ENCODE peak calls at places on chromosomes 4 and X, in eight cellular contexts. F is GM06990, D is PC-9, S is PC-3, B is fibroblast of mammary gland, V is neural progenitor cell, J is astrocyte of the spinal cord, Y is esophagus squamous epithelium. H is an unnamed sample.

GRCh38 chrX:150773634-150774033 is 80.4 kb downstream of the MTMR1 start:
- DNase-seq in S (no peak), V (no peak), B (peak), Y (no peak), J (no peak), F (no peak), D (no peak), H (no peak)

GRCh38 chrX:79524642-79525041 is 157.5 kb upstream of the ITM2A start:
- DNase-seq in Y (no peak), F (no peak), S (peak), D (no peak), J (no peak), V (peak), B (no peak), H (no peak)

GRCh38 chr4:141375855-141376254 is 155.2 kb downstream of the ZNF330 start:
- DNase-seq in S (peak), D (peak), V (peak), Y (no peak), B (peak), F (no peak), J (peak), H (peak)

GRCh38 chr4:10733016-10733415 is 48.4 kb upstream of the CLNK start:
- DNase-seq in F (peak), D (no peak), V (no peak), J (no peak), B (no peak), Y (no peak), S (no peak), H (no peak)

GRCh38 chr4:113880240-113881028 is 99.0 kb downstream of the ARSJ start:
- DNase-seq in B (no peak), S (no peak), Y (no peak), F (no peak), J (no peak), V (no peak), D (no peak), H (no peak)

GRCh38 chrX:56802921-56803848 is 74.1 kb downstream of the NBDY start:
- DNase-seq in F (peak), D (no peak), S (peak), B (peak), Y (no peak), V (peak), J (peak), H (peak)

GRCh38 chr4:104979083-104979760 is 167.5 kb upstream of the TET2 start:
- DNase-seq in F (no peak), D (no peak), B (no peak), V (no peak), S (no peak), Y (no peak), J (no peak), H (no peak)

GRCh38 chrX:130174051-130174704 is 2.4 kb downstream of the RAB33A start:
- DNase-seq in V (no peak), D (peak), S (peak), B (peak), F (no peak), J (peak), Y (no peak), H (no peak)

GRCh38 chr4:108556588-108557200 is 63.7 kb upstream of the RPL34 start:
- DNase-seq in V (no peak), S (no peak), J (no peak), B (no peak), Y (no peak), D (no peak), F (no peak), H (no peak)

GRCh38 chrX:140712413-140713173 is 3.0 kb downstream of the LINC00632 start:
- DNase-seq in D (no peak), B (no peak), F (peak), Y (no peak), V (peak), S (peak), J (peak), H (peak)

GRCh38 chr4:38313999-38314561 is 349.9 kb upstream of the KLF3 start:
- DNase-seq in V (no peak), Y (no peak), D (no peak), F (no peak), J (peak), B (peak), S (peak), H (no peak)

GRCh38 chr4:41747230-41748055 is 1.1 kb downstream of the PHOX2B start:
- DNase-seq in B (no peak), Y (no peak), V (peak), J (no peak), D (no peak), S (no peak), F (no peak), H (no peak)

GRCh38 chrX:43000121-43000520 is 222.2 kb upstream of the PPP1R2C start:
- DNase-seq in D (no peak), J (no peak), S (no peak), Y (no peak), F (no peak), B (no peak), V (no peak), H (no peak)

GRCh38 chr4:2935762-2936743 is 27.2 kb downstream of the NOP14 start:
- DNase-seq in D (peak), S (peak), F (peak), V (peak), B (peak), Y (no peak), J (peak), H (no peak)

GRCh38 chr4:73617256-73617655 is 3.0 kb downstream of the RASSF6 start:
- DNase-seq in F (no peak), J (no peak), S (peak), B (no peak), Y (no peak), V (no peak), D (no peak), H (no peak)

GRCh38 chr4:73615613-73616012 is 4.6 kb downstream of the RASSF6 start:
- DNase-seq in Y (no peak), F (no peak), J (no peak), D (no peak), B (no peak), V (peak), S (no peak), H (no peak)

GRCh38 chr4:73621357-73621756 is 1.1 kb upstream of the RASSF6 start:
- DNase-seq in J (no peak), Y (no peak), B (no peak), D (no peak), S (peak), V (no peak), F (no peak), H (no peak)

GRCh38 chr4:73619351-73619750 is 885 bp downstream of the RASSF6 start:
- DNase-seq in Y (no peak), F (no peak), V (no peak), B (no peak), D (no peak), J (no peak), S (no peak), H (no peak)

GRCh38 chr4:73620115-73620792 is at the start of gene RASSF6:
- DNase-seq in S (peak), V (peak), Y (no peak), F (peak), D (peak), B (no peak), J (no peak), H (no peak)
- H3K4me3 ChIP-seq in S (peak), V (peak), Y (peak), F (peak), D (peak), B (no peak), J (peak), H (peak)

GRCh38 chr4:6676722-6677558 is 16.7 kb upstream of the S100P start:
- DNase-seq in V (no peak), J (no peak), B (no peak), S (no peak), D (no peak), Y (no peak), F (no peak), H (no peak)
- H3K4me3 ChIP-seq in V (no peak), J (no peak), B (no peak), S (peak), D (peak), Y (no peak), F (no peak), H (no peak)

DNA sequence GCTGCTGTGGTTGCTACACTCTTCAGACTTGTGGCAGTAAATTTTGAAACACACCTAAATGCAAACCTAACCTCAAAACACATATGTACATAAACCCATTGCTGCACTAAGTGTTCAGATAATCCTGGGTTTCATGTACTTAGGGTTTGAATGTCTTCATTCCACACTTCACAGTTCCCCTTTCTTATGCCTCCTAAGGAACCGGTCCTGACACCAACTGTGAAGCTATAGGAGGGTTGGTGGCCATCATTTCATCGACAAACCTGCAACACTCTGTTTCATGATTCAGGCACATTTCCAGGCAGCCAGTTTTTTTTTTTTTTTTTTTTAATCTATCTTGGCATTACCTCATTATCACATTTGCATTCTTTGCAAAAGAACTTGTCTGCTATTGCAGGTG is 3.2 kb downstream of the STOX2 start:
- DNase-seq in B (no peak), S (no peak), J (no peak), Y (no peak), V (peak), F (no peak), D (no peak), H (no peak)
- H3K4me3 ChIP-seq in B (no peak), S (no peak), J (no peak), Y (no peak), V (peak), F (no peak), D (no peak), H (no peak)

GRCh38 chrX:73214366-73215094 is at the start of gene NAP1L2:
- DNase-seq in V (peak), F (peak), D (no peak), B (peak), S (peak), J (peak), Y (no peak), H (peak)
- H3K4me3 ChIP-seq in V (peak), F (peak), D (peak), B (peak), S (peak), J (peak), Y (peak), H (peak)

GRCh38 chrX:3136161-3136961 is 95.1 kb downstream of the ARSF start:
- DNase-seq in D (no peak), B (no peak), F (no peak), Y (no peak), S (no peak), J (no peak), V (peak), H (no peak)
- H3K4me3 ChIP-seq in D (no peak), B (no peak), F (no peak), Y (no peak), S (no peak), J (no peak), V (no peak), H (no peak)

DNA sequence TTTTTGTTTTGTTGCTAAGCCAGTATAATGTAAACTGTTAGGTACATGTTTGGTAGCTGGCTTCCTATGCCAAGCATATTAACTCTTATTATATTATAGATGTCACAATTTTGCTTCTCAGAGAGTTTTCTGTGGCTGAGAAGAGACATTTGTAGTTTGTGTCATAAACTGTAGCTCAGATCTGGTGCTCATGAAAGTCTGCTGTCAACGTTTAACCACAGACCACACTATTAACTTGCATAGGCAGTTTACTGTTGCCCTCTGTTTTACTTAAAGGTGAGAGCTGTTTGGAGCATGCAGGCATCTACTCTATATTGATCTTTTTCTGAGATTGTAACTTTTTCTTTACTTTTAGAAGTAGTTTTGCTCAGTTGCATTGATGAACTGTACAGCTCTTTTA is 166.8 kb downstream of the TLL1 start:
- DNase-seq in V (no peak), S (no peak), J (no peak), B (no peak), F (no peak), Y (no peak), D (no peak), H (no peak)
- H3K4me3 ChIP-seq in V (no peak), S (no peak), J (no peak), B (no peak), F (no peak), Y (no peak), D (no peak), H (no peak)

DNA sequence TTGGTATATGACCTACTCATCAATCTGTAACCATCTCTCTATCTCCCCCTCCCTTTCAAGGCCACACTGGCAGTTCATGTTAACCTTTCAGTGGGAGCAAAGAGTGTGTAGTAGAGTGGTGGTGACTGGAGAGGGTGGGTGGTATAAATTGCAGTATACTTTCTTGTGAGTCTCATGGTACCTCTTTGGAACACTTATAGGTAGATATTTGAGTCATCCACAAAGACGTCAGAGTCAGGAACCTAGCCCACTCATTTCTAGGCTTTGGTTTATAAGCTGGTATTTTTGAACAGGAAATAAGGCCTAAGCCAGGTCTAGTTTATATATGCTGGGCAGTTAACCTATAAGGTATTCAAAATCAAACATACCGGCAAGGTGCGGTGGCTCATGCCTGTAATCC is 36.3 kb downstream of the RLIM start:
- DNase-seq in S (no peak), B (no peak), D (no peak), V (no peak), Y (no peak), F (peak), J (no peak), H (no peak)
- H3K4me3 ChIP-seq in S (no peak), B (no peak), D (no peak), V (no peak), Y (no peak), F (no peak), J (no peak), H (no peak)

H was measured in skeletal muscle cell.